ENCODE peak calls at places on chromosome 1, in four cellular contexts. B is SK-N-SH, H is GM12878, M is K562. F is an unnamed sample.

GRCh38 chr1:181504294-181505115 is 21.2 kb downstream of the CACNA1E start:
- DNase-seq in B (no peak), H (peak), M (peak), F (peak)

GRCh38 chr1:171160611-171161354 is 24.3 kb upstream of the FMO2 start:
- DNase-seq in B (no peak), H (no peak), M (no peak), F (no peak)

GRCh38 chr1:204578867-204579664 is 62.9 kb downstream of the MDM4 start:
- DNase-seq in B (no peak), H (peak), M (no peak), F (peak)

GRCh38 chr1:198788561-198789064 is 149.8 kb downstream of the PTPRC start:
- DNase-seq in B (peak), H (no peak), M (no peak), F (peak)

GRCh38 chr1:223709598-223709997 is 2.7 kb upstream of the CAPN2 start:
- DNase-seq in B (no peak), H (no peak), M (no peak), F (no peak)

GRCh38 chr1:17950728-17951127 is 156.9 kb upstream of the IGSF21 start:
- DNase-seq in B (no peak), H (no peak), M (no peak), F (no peak)

GRCh38 chr1:57489342-57490036 is 65.6 kb upstream of the DAB1 start:
- DNase-seq in B (no peak), H (no peak), M (no peak), F (no peak)

GRCh38 chr1:204445860-204446412 is 34.3 kb upstream of the PPP1R15B start:
- DNase-seq in B (peak), H (no peak), M (peak), F (peak)

GRCh38 chr1:155472491-155472890 is 90.1 kb downstream of the ASH1L start:
- DNase-seq in B (peak), H (no peak), M (no peak), F (no peak)

GRCh38 chr1:198132060-198132781 is 24.6 kb upstream of the NEK7 start:
- DNase-seq in B (no peak), H (peak), M (no peak), F (no peak)

GRCh38 chr1:18549131-18549530 is 68.4 kb downstream of the KLHDC7A start:
- DNase-seq in B (no peak), H (no peak), M (no peak), F (no peak)

GRCh38 chr1:84406209-84406917 is 8.1 kb downstream of the DNASE2B start:
- DNase-seq in B (no peak), H (no peak), M (no peak), F (no peak)

GRCh38 chr1:167207940-167208623 is 12.6 kb upstream of the POU2F1 start:
- DNase-seq in B (no peak), H (no peak), M (no peak), F (no peak)

GRCh38 chr1:207217778-207218511 is 103.5 kb upstream of the CD55 start:
- DNase-seq in B (no peak), H (no peak), M (no peak), F (no peak)

GRCh38 chr1:38009088-38009840 is 3.3 kb upstream of the UTP11 start:
- DNase-seq in B (no peak), H (no peak), M (peak), F (peak)

GRCh38 chr1:152912471-152912870 is 4.1 kb downstream of the IVL start:
- DNase-seq in B (no peak), H (no peak), M (no peak), F (no peak)

GRCh38 chr1:33272930-33273329 is 16.6 kb downstream of the ZNF362 start:
- DNase-seq in B (no peak), H (no peak), M (no peak), F (no peak)

GRCh38 chr1:241817331-241817792 is 30.6 kb upstream of the EXO1 start:
- DNase-seq in B (no peak), H (no peak), M (no peak), F (no peak)

GRCh38 chr1:235739124-235739523 is 89.5 kb upstream of the GNG4 start:
- DNase-seq in B (no peak), H (no peak), M (no peak), F (no peak)

GRCh38 chr1:243742814-243743213 is 107.2 kb downstream of the AKT3 start:
- DNase-seq in B (no peak), H (no peak), M (no peak), F (no peak)

GRCh38 chr1:243745361-243745760 is 104.7 kb downstream of the AKT3 start:
- DNase-seq in B (no peak), H (no peak), M (no peak), F (no peak)

GRCh38 chr1:243738020-243738419 is 112.0 kb downstream of the AKT3 start:
- DNase-seq in B (no peak), H (no peak), M (no peak), F (no peak)

GRCh38 chr1:243739335-243740003 is 110.6 kb downstream of the AKT3 start:
- DNase-seq in B (no peak), H (no peak), M (no peak), F (no peak)

GRCh38 chr1:243740255-243740999 is 109.6 kb downstream of the AKT3 start:
- DNase-seq in B (no peak), H (no peak), M (no peak), F (no peak)
- TF ChIP-seq USF1 in B (no peak), H (no peak), M (no peak), F (no peak)

GRCh38 chr1:21511579-21512522 is 2.6 kb downstream of the ALPL start:
- DNase-seq in B (no peak), H (no peak), M (no peak), F (no peak)

GRCh38 chr1:21510885-21511578 is 1.8 kb downstream of the ALPL start:
- DNase-seq in B (no peak), H (no peak), M (no peak), F (no peak)

GRCh38 chr1:21517660-21518480 is 8.6 kb downstream of the ALPL start:
- DNase-seq in B (no peak), H (no peak), M (no peak), F (no peak)

GRCh38 chr1:21517161-21517589 is 8.0 kb downstream of the ALPL start:
- DNase-seq in B (no peak), H (no peak), M (no peak), F (no peak)

GRCh38 chr1:21514245-21514644 is 5.0 kb downstream of the ALPL start:
- DNase-seq in B (no peak), H (peak), M (no peak), F (no peak)
- TF ChIP-seq USF1 in B (no peak), H (no peak), M (no peak), F (no peak)

GRCh38 chr1:54372978-54373377 is 33.2 kb downstream of the SSBP3 start:
- DNase-seq in B (no peak), H (peak), M (no peak), F (no peak)
- TF ChIP-seq USF1 in B (no peak), H (no peak), M (no peak), F (no peak)

GRCh38 chr1:229556551-229556950 is 2.0 kb downstream of the ABCB10 start:
- DNase-seq in B (no peak), H (no peak), M (no peak), F (no peak)

GRCh38 chr1:229558460-229559335 is at the start of gene ABCB10:
- DNase-seq in B (peak), H (peak), M (peak), F (peak)

GRCh38 chr1:229557214-229557850 is 1.2 kb downstream of the ABCB10 start:
- DNase-seq in B (no peak), H (no peak), M (no peak), F (no peak)

GRCh38 chr1:229554886-229555621 is 3.5 kb downstream of the ABCB10 start:
- DNase-seq in B (no peak), H (no peak), M (peak), F (no peak)

GRCh38 chr1:229557913-229558414 is 543 bp downstream of the ABCB10 start:
- DNase-seq in B (peak), H (no peak), M (peak), F (peak)
- TF ChIP-seq USF1 in B (no peak), H (no peak), M (no peak), F (no peak)

GRCh38 chr1:3009021-3009420 is 12.2 kb upstream of the ACTRT2 start:
- DNase-seq in B (no peak), H (no peak), M (no peak), F (no peak)
- TF ChIP-seq USF1 in B (no peak), H (no peak), M (no peak), F (no peak)

F was measured in WTC11.